ENCODE peak calls at places on chromosome 3, in five cellular contexts. One of them, this sample, is unnamed.

GRCh38 chr3:197456271-197457091 is 99.3 kb downstream of the BDH1 start:
- DNase-seq in endothelial cell: peak; percentile 83
- DNase-seq in NCI-H1048: no peak
- DNase-seq in CD8-positive, alpha-beta memory T cell: peak; percentile 26
- DNase-seq in HFF-Myc: peak; percentile 61
- DNase-seq in this sample: peak; percentile 87

GRCh38 chr3:120855665-120856437 is 52.2 kb upstream of the STXBP5L start:
- DNase-seq in endothelial cell: no peak
- DNase-seq in NCI-H1048: no peak
- DNase-seq in CD8-positive, alpha-beta memory T cell: no peak
- DNase-seq in HFF-Myc: no peak
- DNase-seq in this sample: peak; percentile 33

GRCh38 chr3:27467545-27467944 is 16.6 kb downstream of the SLC4A7 start:
- DNase-seq in endothelial cell: no peak
- DNase-seq in NCI-H1048: no peak
- DNase-seq in CD8-positive, alpha-beta memory T cell: peak; percentile 21
- DNase-seq in HFF-Myc: peak; percentile 25
- DNase-seq in this sample: no peak

GRCh38 chr3:42270561-42270960 is 4.6 kb upstream of the CCK start:
- DNase-seq in endothelial cell: no peak
- DNase-seq in NCI-H1048: no peak
- DNase-seq in CD8-positive, alpha-beta memory T cell: no peak
- DNase-seq in HFF-Myc: no peak
- DNase-seq in this sample: no peak

GRCh38 chr3:192077795-192078497 is 617.0 kb downstream of the PYDC2 start:
- DNase-seq in endothelial cell: no peak
- DNase-seq in NCI-H1048: no peak
- DNase-seq in CD8-positive, alpha-beta memory T cell: no peak
- DNase-seq in HFF-Myc: no peak
- DNase-seq in this sample: no peak

GRCh38 chr3:71262368-71263265 is 320.9 kb downstream of the FOXP1 start:
- DNase-seq in endothelial cell: no peak
- DNase-seq in NCI-H1048: no peak
- DNase-seq in CD8-positive, alpha-beta memory T cell: no peak
- DNase-seq in HFF-Myc: no peak
- DNase-seq in this sample: no peak

GRCh38 chr3:154243353-154243752 is 80.9 kb downstream of the DHX36 start:
- DNase-seq in endothelial cell: no peak
- DNase-seq in NCI-H1048: no peak
- DNase-seq in CD8-positive, alpha-beta memory T cell: no peak
- DNase-seq in HFF-Myc: no peak
- DNase-seq in this sample: no peak

GRCh38 chr3:128569756-128570155 is 76.8 kb upstream of the GATA2 start:
- DNase-seq in endothelial cell: no peak
- DNase-seq in NCI-H1048: no peak
- DNase-seq in CD8-positive, alpha-beta memory T cell: no peak
- DNase-seq in HFF-Myc: no peak
- DNase-seq in this sample: no peak

GRCh38 chr3:42895332-42895868 is 10.5 kb upstream of the ZNF662 start:
- DNase-seq in endothelial cell: no peak
- DNase-seq in NCI-H1048: no peak
- DNase-seq in CD8-positive, alpha-beta memory T cell: no peak
- DNase-seq in HFF-Myc: no peak
- DNase-seq in this sample: no peak

GRCh38 chr3:128273116-128273840 is 120.0 kb downstream of the EEFSEC start:
- DNase-seq in endothelial cell: no peak
- DNase-seq in NCI-H1048: no peak
- DNase-seq in CD8-positive, alpha-beta memory T cell: no peak
- DNase-seq in HFF-Myc: no peak
- DNase-seq in this sample: peak; percentile 32

GRCh38 chr3:106611123-106611522 is 742.3 kb upstream of the CBLB start:
- DNase-seq in endothelial cell: no peak
- DNase-seq in NCI-H1048: no peak
- DNase-seq in CD8-positive, alpha-beta memory T cell: no peak
- DNase-seq in HFF-Myc: no peak
- DNase-seq in this sample: no peak

GRCh38 chr3:51678685-51679084 is 7.6 kb downstream of the TEX264 start:
- DNase-seq in endothelial cell: no peak
- DNase-seq in NCI-H1048: no peak
- DNase-seq in CD8-positive, alpha-beta memory T cell: no peak
- DNase-seq in HFF-Myc: no peak
- DNase-seq in this sample: no peak

GRCh38 chr3:147616998-147617619 is 207.9 kb downstream of the ZIC1 start:
- DNase-seq in endothelial cell: no peak
- DNase-seq in NCI-H1048: no peak
- DNase-seq in CD8-positive, alpha-beta memory T cell: no peak
- DNase-seq in HFF-Myc: peak; percentile 2
- DNase-seq in this sample: no peak

GRCh38 chr3:196219194-196219969 is 3.0 kb downstream of the SLC51A start:
- DNase-seq in endothelial cell: no peak
- DNase-seq in NCI-H1048: no peak
- DNase-seq in CD8-positive, alpha-beta memory T cell: peak; percentile 38
- DNase-seq in HFF-Myc: peak; percentile 89
- DNase-seq in this sample: no peak

GRCh38 chr3:126599101-126599500 is 40.4 kb upstream of the C3orf22 start:
- DNase-seq in endothelial cell: no peak
- DNase-seq in NCI-H1048: no peak
- DNase-seq in CD8-positive, alpha-beta memory T cell: no peak
- DNase-seq in HFF-Myc: no peak
- DNase-seq in this sample: no peak

GRCh38 chr3:55159711-55160110 is 231.9 kb upstream of the LRTM1 start:
- DNase-seq in endothelial cell: no peak
- DNase-seq in NCI-H1048: no peak
- DNase-seq in CD8-positive, alpha-beta memory T cell: no peak
- DNase-seq in HFF-Myc: no peak
- DNase-seq in this sample: no peak

GRCh38 chr3:23991236-23992050 is 46.4 kb downstream of the NR1D2 start:
- DNase-seq in endothelial cell: no peak
- DNase-seq in NCI-H1048: no peak
- DNase-seq in CD8-positive, alpha-beta memory T cell: no peak
- DNase-seq in HFF-Myc: no peak
- DNase-seq in this sample: no peak

GRCh38 chr3:184873136-184873535 is 61.2 kb downstream of the VPS8 start:
- DNase-seq in endothelial cell: no peak
- DNase-seq in NCI-H1048: no peak
- DNase-seq in CD8-positive, alpha-beta memory T cell: no peak
- DNase-seq in HFF-Myc: no peak
- DNase-seq in this sample: no peak

GRCh38 chr3:42746455-42747450 is 26.3 kb downstream of the CCDC13 start:
- DNase-seq in endothelial cell: no peak
- DNase-seq in NCI-H1048: no peak
- DNase-seq in CD8-positive, alpha-beta memory T cell: no peak
- DNase-seq in HFF-Myc: no peak
- DNase-seq in this sample: peak; percentile 22

GRCh38 chr3:16455001-16455400 is 58.5 kb downstream of the RFTN1 start:
- DNase-seq in endothelial cell: no peak
- DNase-seq in NCI-H1048: no peak
- DNase-seq in CD8-positive, alpha-beta memory T cell: no peak
- DNase-seq in HFF-Myc: no peak
- DNase-seq in this sample: no peak

GRCh38 chr3:152259480-152259879 is 9.2 kb upstream of the MBNL1 start:
- DNase-seq in endothelial cell: no peak
- DNase-seq in NCI-H1048: no peak
- DNase-seq in CD8-positive, alpha-beta memory T cell: no peak
- DNase-seq in HFF-Myc: no peak
- DNase-seq in this sample: no peak

GRCh38 chr3:126004692-126005091 is 35.7 kb downstream of the ROPN1B start:
- DNase-seq in endothelial cell: no peak
- DNase-seq in NCI-H1048: no peak
- DNase-seq in CD8-positive, alpha-beta memory T cell: no peak
- DNase-seq in HFF-Myc: no peak
- DNase-seq in this sample: no peak

GRCh38 chr3:159848348-159849118 is 140.1 kb upstream of the IL12A start:
- DNase-seq in endothelial cell: no peak
- DNase-seq in NCI-H1048: no peak
- DNase-seq in CD8-positive, alpha-beta memory T cell: no peak
- DNase-seq in HFF-Myc: no peak
- DNase-seq in this sample: no peak

GRCh38 chr3:170531557-170532335 is 54.1 kb downstream of the SLC7A14 start:
- DNase-seq in endothelial cell: no peak
- DNase-seq in NCI-H1048: peak; percentile 41
- DNase-seq in CD8-positive, alpha-beta memory T cell: no peak
- DNase-seq in HFF-Myc: no peak
- DNase-seq in this sample: no peak

GRCh38 chr3:62562596-62562995 is 189.2 kb upstream of the FEZF2 start:
- DNase-seq in endothelial cell: no peak
- DNase-seq in NCI-H1048: no peak
- DNase-seq in CD8-positive, alpha-beta memory T cell: no peak
- DNase-seq in HFF-Myc: no peak
- DNase-seq in this sample: no peak

GRCh38 chr3:147807773-147808172 is 398.6 kb downstream of the ZIC1 start:
- DNase-seq in endothelial cell: no peak
- DNase-seq in NCI-H1048: no peak
- DNase-seq in CD8-positive, alpha-beta memory T cell: no peak
- DNase-seq in HFF-Myc: no peak
- DNase-seq in this sample: no peak

GRCh38 chr3:154954750-154955149 is 125.4 kb upstream of the MME start:
- DNase-seq in endothelial cell: no peak
- DNase-seq in NCI-H1048: no peak
- DNase-seq in CD8-positive, alpha-beta memory T cell: no peak
- DNase-seq in HFF-Myc: peak; percentile 56
- DNase-seq in this sample: no peak

GRCh38 chr3:108914774-108915641 is 38.7 kb downstream of the GUCA1C start:
- DNase-seq in endothelial cell: peak; percentile 51
- DNase-seq in NCI-H1048: peak; percentile 19
- DNase-seq in CD8-positive, alpha-beta memory T cell: peak; percentile 65
- DNase-seq in HFF-Myc: peak; percentile 36
- DNase-seq in this sample: peak; percentile 79

GRCh38 chr3:187208159-187208558 is 10.9 kb downstream of the RTP1 start:
- DNase-seq in endothelial cell: no peak
- DNase-seq in NCI-H1048: no peak
- DNase-seq in CD8-positive, alpha-beta memory T cell: no peak
- DNase-seq in HFF-Myc: no peak
- DNase-seq in this sample: no peak

GRCh38 chr3:182375921-182376320 is 417.4 kb upstream of the ATP11B start:
- DNase-seq in endothelial cell: no peak
- DNase-seq in NCI-H1048: no peak
- DNase-seq in CD8-positive, alpha-beta memory T cell: no peak
- DNase-seq in HFF-Myc: no peak
- DNase-seq in this sample: no peak

GRCh38 chr3:12964713-12965612 is 108.3 kb downstream of the IQSEC1 start:
- DNase-seq in endothelial cell: no peak
- DNase-seq in NCI-H1048: no peak
- DNase-seq in CD8-positive, alpha-beta memory T cell: no peak
- DNase-seq in HFF-Myc: no peak
- DNase-seq in this sample: no peak